ENCODE peak calls at places on chromosomes 2 and 18, in five cellular contexts. One of them, this sample, is unnamed.

GRCh38 chr2:126852361-126852760 is 46.3 kb upstream of the TEX51 start:
- DNase-seq in AG09309: no peak
- DNase-seq in CD14-positive monocyte: no peak
- DNase-seq in foreskin fibroblast: no peak
- DNase-seq in lower leg skin: no peak
- DNase-seq in this sample: no peak

GRCh38 chr2:232541195-232541960 is 1.9 kb downstream of the CHRNG start:
- DNase-seq in CD14-positive monocyte: no peak
- DNase-seq in lower leg skin: no peak
- DNase-seq in AG09309: no peak
- DNase-seq in foreskin fibroblast: no peak
- DNase-seq in this sample: no peak

GRCh38 chr18:28086530-28087172 is 90.3 kb downstream of the CDH2 start:
- DNase-seq in foreskin fibroblast: peak
- DNase-seq in CD14-positive monocyte: no peak
- DNase-seq in lower leg skin: no peak
- DNase-seq in AG09309: no peak
- DNase-seq in this sample: no peak

GRCh38 chr2:30113617-30114293 is 33.1 kb upstream of the YPEL5 start:
- DNase-seq in lower leg skin: no peak
- DNase-seq in AG09309: peak
- DNase-seq in foreskin fibroblast: peak
- DNase-seq in CD14-positive monocyte: no peak
- DNase-seq in this sample: no peak

GRCh38 chr2:158686166-158686792 is 108.8 kb upstream of the DAPL1 start:
- DNase-seq in foreskin fibroblast: peak
- DNase-seq in lower leg skin: no peak
- DNase-seq in AG09309: no peak
- DNase-seq in CD14-positive monocyte: no peak
- DNase-seq in this sample: no peak

GRCh38 chr18:79717059-79717458 is 37.5 kb downstream of the CTDP1 start:
- DNase-seq in foreskin fibroblast: no peak
- DNase-seq in lower leg skin: no peak
- DNase-seq in AG09309: no peak
- DNase-seq in CD14-positive monocyte: no peak
- DNase-seq in this sample: no peak

GRCh38 chr18:55477537-55478300 is 110.3 kb downstream of the TCF4 start:
- DNase-seq in AG09309: no peak
- DNase-seq in foreskin fibroblast: peak
- DNase-seq in lower leg skin: no peak
- DNase-seq in CD14-positive monocyte: no peak
- DNase-seq in this sample: no peak

GRCh38 chr2:150120271-150120950 is 367.1 kb downstream of the RND3 start:
- DNase-seq in CD14-positive monocyte: no peak
- DNase-seq in foreskin fibroblast: no peak
- DNase-seq in lower leg skin: no peak
- DNase-seq in AG09309: no peak
- DNase-seq in this sample: no peak

GRCh38 chr18:50460062-50460461 is 85.2 kb downstream of the SKA1 start:
- DNase-seq in CD14-positive monocyte: no peak
- DNase-seq in lower leg skin: no peak
- DNase-seq in foreskin fibroblast: no peak
- DNase-seq in AG09309: no peak
- DNase-seq in this sample: no peak

GRCh38 chr18:78902795-78903435 is 76.7 kb upstream of the SALL3 start:
- DNase-seq in CD14-positive monocyte: no peak
- DNase-seq in foreskin fibroblast: no peak
- DNase-seq in lower leg skin: no peak
- DNase-seq in AG09309: no peak
- DNase-seq in this sample: no peak

GRCh38 chr2:205970348-205970747 is 115.6 kb downstream of the INO80D start:
- DNase-seq in AG09309: no peak
- DNase-seq in lower leg skin: no peak
- DNase-seq in foreskin fibroblast: no peak
- DNase-seq in CD14-positive monocyte: no peak
- DNase-seq in this sample: no peak

GRCh38 chr2:188721784-188722183 is 252.4 kb upstream of the COL3A1 start:
- DNase-seq in CD14-positive monocyte: no peak
- DNase-seq in foreskin fibroblast: no peak
- DNase-seq in lower leg skin: no peak
- DNase-seq in AG09309: no peak
- DNase-seq in this sample: no peak

GRCh38 chr2:201407265-201407664 is 44.0 kb downstream of the TRAK2 start:
- DNase-seq in lower leg skin: no peak
- DNase-seq in CD14-positive monocyte: no peak
- DNase-seq in foreskin fibroblast: peak
- DNase-seq in AG09309: no peak
- DNase-seq in this sample: no peak

GRCh38 chr2:159226608-159227007 is 59.9 kb downstream of the WDSUB1 start:
- DNase-seq in CD14-positive monocyte: no peak
- DNase-seq in AG09309: no peak
- DNase-seq in lower leg skin: no peak
- DNase-seq in foreskin fibroblast: no peak
- DNase-seq in this sample: no peak

GRCh38 chr2:174681983-174682577 is 82.2 kb downstream of the CHRNA1 start:
- DNase-seq in CD14-positive monocyte: no peak
- DNase-seq in foreskin fibroblast: peak
- DNase-seq in AG09309: no peak
- DNase-seq in lower leg skin: no peak
- DNase-seq in this sample: peak

GRCh38 chr2:145155196-145155595 is 635.3 kb upstream of the ZEB2 start:
- DNase-seq in lower leg skin: no peak
- DNase-seq in foreskin fibroblast: no peak
- DNase-seq in CD14-positive monocyte: no peak
- DNase-seq in AG09309: no peak
- DNase-seq in this sample: no peak

GRCh38 chr2:179428659-179429058 is 164.0 kb upstream of the SESTD1 start:
- DNase-seq in CD14-positive monocyte: no peak
- DNase-seq in AG09309: no peak
- DNase-seq in lower leg skin: no peak
- DNase-seq in foreskin fibroblast: peak
- DNase-seq in this sample: no peak

GRCh38 chr18:74411475-74411874 is 45.6 kb downstream of the DIPK1C start:
- DNase-seq in foreskin fibroblast: no peak
- DNase-seq in CD14-positive monocyte: no peak
- DNase-seq in lower leg skin: no peak
- DNase-seq in AG09309: no peak
- DNase-seq in this sample: no peak

GRCh38 chr2:18519991-18520604 is 40.4 kb downstream of the RDH14 start:
- DNase-seq in lower leg skin: no peak
- DNase-seq in foreskin fibroblast: no peak
- DNase-seq in CD14-positive monocyte: no peak
- DNase-seq in AG09309: no peak
- DNase-seq in this sample: no peak

GRCh38 chr18:77061291-77061945 is 71.2 kb downstream of the MBP start:
- DNase-seq in CD14-positive monocyte: no peak
- DNase-seq in lower leg skin: no peak
- DNase-seq in foreskin fibroblast: no peak
- DNase-seq in AG09309: no peak
- DNase-seq in this sample: no peak

GRCh38 chr2:120441744-120442471 is 96.0 kb downstream of the INHBB start:
- DNase-seq in AG09309: no peak
- DNase-seq in foreskin fibroblast: peak
- DNase-seq in lower leg skin: no peak
- DNase-seq in CD14-positive monocyte: no peak
- DNase-seq in this sample: peak

GRCh38 chr2:32772623-32773221 is 144.9 kb downstream of the TTC27 start:
- DNase-seq in CD14-positive monocyte: no peak
- DNase-seq in AG09309: peak
- DNase-seq in foreskin fibroblast: peak
- DNase-seq in lower leg skin: no peak
- DNase-seq in this sample: peak

GRCh38 chr2:108829916-108830315 is 43.3 kb downstream of the CCDC138 start:
- DNase-seq in CD14-positive monocyte: no peak
- DNase-seq in AG09309: no peak
- DNase-seq in lower leg skin: no peak
- DNase-seq in foreskin fibroblast: no peak
- DNase-seq in this sample: no peak

GRCh38 chr18:32920796-32921787 is 148.3 kb upstream of the KLHL14 start:
- DNase-seq in lower leg skin: no peak
- DNase-seq in foreskin fibroblast: peak
- DNase-seq in CD14-positive monocyte: no peak
- DNase-seq in AG09309: peak
- DNase-seq in this sample: no peak

GRCh38 chr2:148739454-148740105 is 95.0 kb downstream of the EPC2 start:
- DNase-seq in AG09309: no peak
- DNase-seq in CD14-positive monocyte: no peak
- DNase-seq in foreskin fibroblast: no peak
- DNase-seq in lower leg skin: no peak
- DNase-seq in this sample: no peak

GRCh38 chr2:148746973-148747372 is 102.4 kb downstream of the EPC2 start:
- DNase-seq in CD14-positive monocyte: no peak
- DNase-seq in AG09309: no peak
- DNase-seq in foreskin fibroblast: no peak
- DNase-seq in lower leg skin: no peak
- DNase-seq in this sample: no peak

GRCh38 chr2:148742373-148742772 is 97.8 kb downstream of the EPC2 start:
- DNase-seq in AG09309: no peak
- DNase-seq in lower leg skin: no peak
- DNase-seq in foreskin fibroblast: no peak
- DNase-seq in CD14-positive monocyte: no peak
- DNase-seq in this sample: no peak

DNA sequence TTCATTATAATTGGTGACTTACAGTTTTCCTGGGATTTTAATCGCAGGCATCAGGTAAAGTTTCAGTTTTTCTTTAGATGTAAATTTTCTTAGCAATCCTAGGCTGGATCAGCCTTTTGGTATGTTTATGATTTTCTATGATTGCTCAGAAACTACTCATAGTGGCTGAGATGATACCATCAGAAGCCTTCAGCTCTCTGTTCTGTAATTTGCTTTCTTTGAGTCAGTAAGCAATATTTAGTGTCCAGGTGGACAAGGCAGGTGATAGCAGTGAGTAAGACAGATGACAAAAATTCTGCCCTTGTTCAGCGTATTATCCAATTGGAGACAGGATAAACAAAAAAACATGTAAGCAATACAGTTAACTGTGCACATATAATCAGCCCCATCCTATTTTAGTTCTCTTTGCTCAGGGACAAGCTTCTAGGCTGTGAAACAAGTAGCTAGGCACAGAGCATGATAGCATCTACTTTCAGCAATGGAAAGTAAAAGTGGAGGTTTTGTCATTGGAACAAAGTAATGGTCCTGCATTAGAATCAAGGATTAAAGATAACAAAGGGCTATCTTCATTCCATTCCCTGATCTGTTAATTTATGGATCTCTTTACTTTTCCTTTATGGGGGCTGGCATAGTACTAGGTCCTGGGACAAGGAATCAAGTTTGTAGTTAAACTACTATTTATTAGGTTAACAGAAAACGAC is 100.8 kb downstream of the EPC2 start:
- DNase-seq in AG09309: no peak
- DNase-seq in foreskin fibroblast: peak
- DNase-seq in CD14-positive monocyte: no peak
- DNase-seq in lower leg skin: no peak
- DNase-seq in this sample: no peak
- TF ChIP-seq CTCF in AG09309: no peak
- TF ChIP-seq CTCF in foreskin fibroblast: no peak
- TF ChIP-seq CTCF in CD14-positive monocyte: no peak
- TF ChIP-seq CTCF in lower leg skin: no peak
- TF ChIP-seq CTCF in this sample: no peak

GRCh38 chr2:172135446-172135845 is 32.7 kb upstream of the DLX2 start:
- DNase-seq in lower leg skin: no peak
- DNase-seq in foreskin fibroblast: no peak
- DNase-seq in AG09309: no peak
- DNase-seq in CD14-positive monocyte: no peak
- DNase-seq in this sample: no peak

GRCh38 chr2:172137109-172137508 is 34.4 kb upstream of the DLX2 start:
- DNase-seq in AG09309: no peak
- DNase-seq in CD14-positive monocyte: no peak
- DNase-seq in lower leg skin: no peak
- DNase-seq in foreskin fibroblast: no peak
- DNase-seq in this sample: no peak

GRCh38 chr2:172131713-172132555 is 29.2 kb upstream of the DLX2 start:
- DNase-seq in CD14-positive monocyte: no peak
- DNase-seq in AG09309: no peak
- DNase-seq in foreskin fibroblast: no peak
- DNase-seq in lower leg skin: no peak
- DNase-seq in this sample: no peak

GRCh38 chr2:172137943-172138342 is 35.2 kb upstream of the DLX2 start:
- DNase-seq in lower leg skin: no peak
- DNase-seq in CD14-positive monocyte: no peak
- DNase-seq in foreskin fibroblast: no peak
- DNase-seq in AG09309: no peak
- DNase-seq in this sample: no peak

GRCh38 chr2:172134270-172134669 is 31.6 kb upstream of the DLX2 start:
- DNase-seq in foreskin fibroblast: no peak
- DNase-seq in lower leg skin: no peak
- DNase-seq in AG09309: no peak
- DNase-seq in CD14-positive monocyte: no peak
- DNase-seq in this sample: no peak
- TF ChIP-seq CTCF in foreskin fibroblast: no peak
- TF ChIP-seq CTCF in lower leg skin: no peak
- TF ChIP-seq CTCF in AG09309: no peak
- TF ChIP-seq CTCF in CD14-positive monocyte: no peak
- TF ChIP-seq CTCF in this sample: no peak

DNA sequence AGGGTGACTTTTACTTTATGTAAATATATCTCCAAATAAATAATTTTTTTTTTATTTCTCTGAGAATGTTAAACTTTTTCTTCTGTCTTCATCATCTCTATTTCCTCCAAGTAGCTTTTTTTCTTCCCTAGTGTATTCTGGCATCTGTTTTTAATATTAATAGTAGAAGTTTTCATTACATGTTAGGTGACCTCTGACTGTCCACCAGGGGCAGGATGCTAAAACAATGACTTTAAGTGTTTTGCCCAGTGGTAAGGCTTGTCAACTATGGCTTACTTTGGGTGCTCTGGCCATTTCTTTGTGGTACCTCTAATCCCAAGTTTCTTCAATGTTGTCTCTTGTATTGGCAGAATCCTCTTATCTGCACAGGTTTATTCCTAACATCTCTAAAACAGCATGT is 127.1 kb downstream of the SRBD1 start:
- DNase-seq in foreskin fibroblast: peak
- DNase-seq in AG09309: no peak
- DNase-seq in CD14-positive monocyte: no peak
- DNase-seq in lower leg skin: no peak
- DNase-seq in this sample: no peak
- TF ChIP-seq CTCF in foreskin fibroblast: peak
- TF ChIP-seq CTCF in AG09309: peak
- TF ChIP-seq CTCF in CD14-positive monocyte: no peak
- TF ChIP-seq CTCF in lower leg skin: no peak
- TF ChIP-seq CTCF in this sample: peak

DNA sequence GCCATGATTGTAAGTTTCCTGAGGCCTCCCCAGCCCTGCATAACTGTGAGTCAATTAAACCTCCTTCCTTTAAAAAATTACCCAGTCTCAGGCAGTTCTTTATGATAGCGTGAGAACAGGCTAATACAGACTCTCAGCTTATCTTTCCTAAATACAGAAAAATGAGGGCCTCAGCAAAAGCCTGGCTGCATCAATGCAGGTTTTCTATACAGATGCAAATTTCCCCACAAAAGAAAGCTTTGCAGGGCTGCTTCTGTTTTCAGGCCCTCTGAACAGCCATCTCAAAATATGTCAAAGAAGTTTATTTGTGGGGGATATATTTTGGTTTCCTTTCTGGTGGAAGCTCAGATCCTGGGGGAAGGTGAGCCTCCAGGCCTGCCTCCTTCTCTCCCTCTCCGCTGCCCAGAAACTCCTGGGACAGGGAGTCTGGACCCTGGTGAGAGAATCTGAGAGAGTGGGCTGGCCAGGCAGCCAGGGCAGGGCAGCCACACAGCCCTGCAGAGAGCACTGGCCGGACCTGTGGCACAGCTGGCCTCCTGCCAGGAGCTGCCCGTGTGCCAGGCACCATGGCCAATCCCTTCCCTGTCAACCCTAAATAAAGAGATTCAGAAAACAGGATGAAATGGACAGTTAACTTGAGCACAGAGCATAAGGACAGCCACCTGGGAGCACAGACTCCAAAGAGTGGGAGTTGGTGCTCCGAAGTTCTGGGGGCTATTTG is 21.6 kb upstream of the AGXT start:
- DNase-seq in lower leg skin: no peak
- DNase-seq in foreskin fibroblast: no peak
- DNase-seq in CD14-positive monocyte: no peak
- DNase-seq in AG09309: no peak
- DNase-seq in this sample: no peak
- TF ChIP-seq CTCF in lower leg skin: no peak
- TF ChIP-seq CTCF in foreskin fibroblast: no peak
- TF ChIP-seq CTCF in CD14-positive monocyte: no peak
- TF ChIP-seq CTCF in AG09309: no peak
- TF ChIP-seq CTCF in this sample: no peak